ENCODE peak calls at places on chromosomes 13 and 19, in eight cellular contexts. R is sigmoid colon, H is HCT116, F is transverse colon, O is breast epithelium, K is suprapubic skin, C is stomach, Q is K562. Y is an unnamed sample.

GRCh38 chr13:44373601-44374347 is at the start of gene SERP2:
- DNase-seq in R (peak; percentile 76), H (no peak), F (no peak), O (no peak), K (peak; percentile 62), C (no peak), Q (no peak), Y (no peak)

GRCh38 chr19:48444129-48444932 is 1.5 kb upstream of the GRWD1 start:
- DNase-seq in R (no peak), H (no peak), F (no peak), O (no peak), K (peak; percentile 65), C (no peak), Q (no peak), Y (no peak)

GRCh38 chr13:32585625-32586021 is 629 bp upstream of the PDS5B start:
- DNase-seq in R (no peak), H (no peak), F (no peak), O (no peak), K (no peak), C (no peak), Q (no peak), Y (no peak)

GRCh38 chr19:31520633-31521032 is 171.4 kb upstream of the TSHZ3 start:
- DNase-seq in R (no peak), H (no peak), F (no peak), O (no peak), K (no peak), C (no peak), Q (no peak), Y (no peak)

GRCh38 chr13:75855216-75855615 is 219.1 kb downstream of the LMO7 start:
- DNase-seq in R (no peak), H (no peak), F (no peak), O (no peak), K (no peak), C (no peak), Q (no peak), Y (no peak)

GRCh38 chr13:91212229-91212628 is 135.3 kb upstream of the MIR17HG start:
- DNase-seq in R (no peak), H (no peak), F (no peak), O (no peak), K (no peak), C (no peak), Q (no peak), Y (no peak)

GRCh38 chr13:110640591-110641029 is 25.3 kb downstream of the NAXD start:
- DNase-seq in R (peak; percentile 83), H (no peak), F (no peak), O (no peak), K (no peak), C (peak; percentile 32), Q (no peak), Y (no peak)

GRCh38 chr19:42207767-42208259 is 9.7 kb downstream of the DEDD2 start:
- DNase-seq in R (no peak), H (no peak), F (no peak), O (peak; percentile 46), K (no peak), C (peak; percentile 43), Q (peak; percentile 70), Y (no peak)

GRCh38 chr19:56654151-56654550 is 11.2 kb downstream of the SMIM17 start:
- DNase-seq in R (no peak), H (no peak), F (no peak), O (no peak), K (no peak), C (no peak), Q (no peak), Y (no peak)

GRCh38 chr13:49403966-49404365 is 39.9 kb downstream of the CAB39L start:
- DNase-seq in R (no peak), H (no peak), F (no peak), O (no peak), K (no peak), C (no peak), Q (no peak), Y (no peak)

GRCh38 chr13:49315036-49315565 is 67.4 kb downstream of the CDADC1 start:
- DNase-seq in R (no peak), H (no peak), F (no peak), O (no peak), K (no peak), C (no peak), Q (no peak), Y (no peak)

DNA sequence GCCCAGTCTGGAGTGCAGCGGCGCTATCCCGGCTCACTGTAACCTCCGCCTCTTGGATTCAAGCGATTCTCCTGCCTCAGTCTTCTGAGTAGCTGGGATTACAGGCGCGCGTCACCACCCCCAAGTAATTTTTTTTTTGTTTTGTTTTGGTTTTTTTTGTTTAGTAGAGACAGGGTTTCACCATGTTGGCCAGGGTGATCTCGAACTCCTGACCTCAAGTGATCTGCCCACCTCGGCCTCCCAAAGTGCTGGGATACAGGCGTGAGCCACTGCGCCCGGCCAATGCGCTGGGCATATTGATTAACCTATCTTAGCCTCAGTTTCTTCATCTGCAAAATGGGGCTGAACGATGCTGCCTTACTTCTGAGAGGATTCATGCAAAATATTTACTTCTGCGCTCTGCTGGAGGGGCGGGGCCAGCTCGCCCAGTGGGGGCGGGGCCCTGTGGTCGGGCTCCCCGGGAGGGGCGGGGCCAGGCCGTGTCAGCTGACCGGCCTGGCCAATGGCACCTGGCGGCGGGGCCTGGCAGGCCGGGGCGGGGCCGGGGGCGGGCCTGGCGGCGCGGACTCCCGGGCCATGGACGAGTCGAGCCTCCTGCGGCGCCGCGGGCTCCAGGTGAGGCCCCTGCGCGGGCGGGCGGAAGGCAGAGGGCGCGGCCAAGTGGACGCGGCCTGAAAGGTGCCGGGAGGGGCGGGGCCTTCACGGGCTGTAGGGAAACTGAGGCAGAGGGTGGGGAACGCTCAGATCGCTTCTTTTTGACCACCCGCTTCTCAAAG is at the start of gene MAST3:
- DNase-seq in R (peak; percentile 80), H (peak; percentile 61), F (peak; percentile 93), O (peak; percentile 84), K (peak; percentile 79), C (peak; percentile 94), Q (peak; percentile 94), Y (peak; percentile 95)
- TF ChIP-seq POLR2AphosphoS5 in R (no peak), H (peak; percentile 74), F (no peak), O (no peak), K (no peak), C (no peak), Q (no peak), Y (no peak)

GRCh38 chr19:6736169-6736916 is 1.0 kb downstream of the GPR108 start:
- DNase-seq in R (peak; percentile 93), H (peak; percentile 81), F (peak; percentile 84), O (peak; percentile 73), K (peak; percentile 89), C (peak; percentile 75), Q (peak; percentile 92), Y (peak; percentile 73)

GRCh38 chr19:6736917-6737283 is 480 bp downstream of the GPR108 start:
- DNase-seq in R (no peak), H (no peak), F (no peak), O (no peak), K (no peak), C (no peak), Q (no peak), Y (no peak)

GRCh38 chr19:6737873-6738725 is 719 bp upstream of the GPR108 start:
- DNase-seq in R (peak; percentile 100), H (no peak), F (peak; percentile 97), O (peak; percentile 82), K (peak; percentile 98), C (peak; percentile 99), Q (peak; percentile 88), Y (no peak)

GRCh38 chr19:6738726-6739389 is 622 bp upstream of the TRIP10 start:
- DNase-seq in R (peak; percentile 81), H (no peak), F (peak; percentile 75), O (peak; percentile 49), K (peak; percentile 80), C (peak; percentile 32), Q (peak; percentile 45), Y (no peak)

GRCh38 chr19:6737284-6737872 is at the start of gene GPR108:
- DNase-seq in R (peak; percentile 100), H (peak; percentile 100), F (peak; percentile 100), O (peak; percentile 100), K (peak; percentile 100), C (peak; percentile 99), Q (peak; percentile 100), Y (peak; percentile 96)
- TF ChIP-seq POLR2A in R (no peak), H (no peak), F (peak; percentile 65), O (peak; percentile 31), K (no peak), C (no peak), Q (no peak), Y (no peak)

DNA sequence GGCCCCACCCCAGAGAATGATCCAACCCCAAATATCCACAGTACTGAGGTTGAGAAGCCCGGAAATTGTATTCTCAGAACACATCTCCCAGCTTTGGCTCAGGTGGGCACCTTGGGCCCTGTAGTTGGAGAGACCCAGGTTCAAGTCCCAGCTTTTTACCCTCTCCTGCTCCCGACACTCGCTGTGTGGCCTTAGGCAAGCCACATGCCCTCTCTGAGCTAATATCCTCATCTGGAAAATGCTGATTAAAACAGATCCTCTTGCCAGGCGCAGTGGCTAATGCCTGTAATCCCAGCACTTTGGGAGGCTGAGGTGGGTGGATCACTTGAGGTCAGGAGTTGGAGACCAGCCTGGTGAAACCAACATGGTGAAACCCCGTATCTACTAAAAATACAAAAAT is 2.6 kb downstream of the PLIN4 start:
- DNase-seq in R (no peak), H (no peak), F (no peak), O (no peak), K (no peak), C (no peak), Q (no peak), Y (no peak)
- TF ChIP-seq POLR2AphosphoS5 in R (no peak), H (no peak), F (no peak), O (no peak), K (no peak), C (no peak), Q (no peak), Y (no peak)

DNA sequence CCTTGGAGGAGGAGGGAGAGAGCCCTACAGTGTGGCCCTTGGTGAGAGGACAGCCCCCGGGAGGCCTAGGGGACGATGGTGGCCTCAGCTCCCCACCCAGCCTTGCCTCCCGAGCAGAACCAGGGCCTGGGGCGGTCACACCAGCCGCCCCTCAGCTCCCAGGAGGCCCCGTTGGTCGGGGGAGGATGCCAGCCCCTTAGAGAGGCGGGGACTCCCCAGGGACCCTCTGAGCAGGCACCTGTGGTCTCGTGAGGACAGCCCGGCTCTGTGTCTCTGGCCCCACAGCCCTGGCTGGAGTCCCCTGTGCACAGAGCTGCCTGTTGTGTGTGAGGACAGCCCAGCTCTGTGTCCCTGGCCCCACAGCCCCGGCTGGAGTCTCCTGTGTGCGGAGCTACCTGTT is 158.8 kb downstream of the KDM4B start:
- DNase-seq in R (no peak), H (no peak), F (no peak), O (no peak), K (no peak), C (no peak), Q (no peak), Y (no peak)
- TF ChIP-seq POLR2A in R (no peak), H (no peak), F (no peak), O (no peak), K (no peak), C (no peak), Q (no peak), Y (no peak)

GRCh38 chr13:114134944-114135610 is 2.7 kb upstream of the RASA3 start:
- DNase-seq in R (peak; percentile 27), H (no peak), F (no peak), O (no peak), K (no peak), C (no peak), Q (no peak), Y (no peak)
- TF ChIP-seq POLR2AphosphoS5 in R (no peak), H (no peak), F (no peak), O (no peak), K (no peak), C (no peak), Q (no peak), Y (no peak)

Y was measured in GM12891.